ENCODE peak calls at places on chromosomes 3 and 15, in four cellular contexts. H, S, M and T are unnamed samples.

GRCh38 chr15:63402498-63403253 is 21.0 kb upstream of the CA12 start:
- DNase-seq in M (peak), H (no peak), S (no peak), T (no peak)

GRCh38 chr15:31271224-31271635 is 55.4 kb upstream of the KLF13 start:
- DNase-seq in S (peak), M (no peak), H (no peak), T (no peak)

GRCh38 chr3:101303089-101303731 is 17.2 kb downstream of the IMPG2 start:
- DNase-seq in H (no peak), S (no peak), M (peak), T (peak)

GRCh38 chr3:141266797-141267555 is 35.4 kb downstream of the PXYLP1 start:
- DNase-seq in H (no peak), M (no peak), S (no peak), T (no peak)

GRCh38 chr15:101615986-101616848 is 36.0 kb downstream of the TM2D3 start:
- DNase-seq in S (peak), M (peak), H (peak), T (no peak)

GRCh38 chr3:139830817-139831216 is 104.2 kb upstream of the CLSTN2 start:
- DNase-seq in S (no peak), M (no peak), H (peak), T (no peak)

GRCh38 chr15:42264790-42265189 is 8.2 kb upstream of the GANC start:
- DNase-seq in M (no peak), S (no peak), H (no peak), T (no peak)

GRCh38 chr3:79960594-79960993 is 192.8 kb upstream of the ROBO1 start:
- DNase-seq in H (no peak), S (no peak), M (no peak), T (no peak)

GRCh38 chr15:57640935-57641682 is 49.4 kb downstream of the MYZAP start:
- DNase-seq in H (no peak), M (peak), S (no peak), T (no peak)

GRCh38 chr3:37590328-37591079 is 271.2 kb upstream of the CTDSPL start:
- DNase-seq in M (no peak), S (no peak), H (peak), T (no peak)

GRCh38 chr15:67781061-67781460 is 44.2 kb upstream of the SKOR1 start:
- DNase-seq in M (no peak), S (no peak), H (no peak), T (no peak)

GRCh38 chr15:33068007-33068441 is 126.5 kb downstream of the FMN1 start:
- DNase-seq in M (no peak), H (peak), S (peak), T (no peak)

DNA sequence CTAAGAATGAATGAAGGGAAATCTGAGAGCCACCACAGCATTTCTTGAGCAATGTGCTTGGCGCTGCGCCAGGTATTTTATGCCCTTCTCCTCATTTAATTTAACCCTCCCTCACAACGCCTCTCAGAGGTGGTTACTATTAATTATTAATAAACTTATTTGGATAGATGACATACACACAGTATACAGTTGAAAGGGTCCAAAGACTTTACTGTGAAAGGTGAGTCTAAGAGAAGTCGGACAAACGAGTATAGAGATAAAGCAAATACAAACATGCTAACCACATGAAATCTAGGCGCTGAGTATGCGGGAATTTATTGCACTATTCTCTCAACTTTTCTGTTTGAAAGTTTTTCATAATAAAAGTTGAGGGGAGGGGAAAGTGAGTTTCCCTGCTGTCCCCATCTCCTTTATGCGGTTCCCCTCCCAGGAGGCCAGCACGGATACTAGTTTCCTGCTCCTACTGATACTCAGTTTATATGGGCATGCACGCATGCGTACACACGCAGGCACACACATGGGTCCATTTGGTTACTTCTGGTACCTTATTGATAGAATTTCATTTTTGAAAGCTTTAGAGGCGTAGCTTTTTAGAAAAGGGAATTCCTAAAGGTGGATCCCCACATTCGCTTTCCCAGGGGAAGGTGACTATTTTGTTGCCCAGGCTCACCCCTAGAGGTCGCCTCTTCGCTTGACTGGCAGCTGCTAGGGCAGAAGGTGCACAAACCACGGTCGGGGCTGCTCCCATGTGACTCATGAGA is 28.5 kb upstream of the KCTD6 start:
- DNase-seq in H (peak), S (peak), M (peak), T (peak)
- H3K4me3 ChIP-seq in H (peak), S (peak), M (no peak), T (no peak)

GRCh38 chr3:107983247-107983646 is 107.6 kb downstream of the CD47 start:
- DNase-seq in S (no peak), M (no peak), H (no peak), T (no peak)
- TF ChIP-seq CTCF in S (no peak), M (no peak), H (no peak), T (no peak)

GRCh38 chr3:42159147-42159546 is 68.0 kb downstream of the TRAK1 start:
- DNase-seq in H (no peak), M (no peak), S (no peak), T (no peak)
- H3K27ac ChIP-seq in H (no peak), M (no peak), S (no peak), T (no peak)

GRCh38 chr3:161800985-161801559 is 304.5 kb downstream of the OTOL1 start:
- DNase-seq in M (no peak), H (no peak), S (no peak), T (no peak)
- H3K4me3 ChIP-seq in M (no peak), H (no peak), S (no peak), T (no peak)

DNA sequence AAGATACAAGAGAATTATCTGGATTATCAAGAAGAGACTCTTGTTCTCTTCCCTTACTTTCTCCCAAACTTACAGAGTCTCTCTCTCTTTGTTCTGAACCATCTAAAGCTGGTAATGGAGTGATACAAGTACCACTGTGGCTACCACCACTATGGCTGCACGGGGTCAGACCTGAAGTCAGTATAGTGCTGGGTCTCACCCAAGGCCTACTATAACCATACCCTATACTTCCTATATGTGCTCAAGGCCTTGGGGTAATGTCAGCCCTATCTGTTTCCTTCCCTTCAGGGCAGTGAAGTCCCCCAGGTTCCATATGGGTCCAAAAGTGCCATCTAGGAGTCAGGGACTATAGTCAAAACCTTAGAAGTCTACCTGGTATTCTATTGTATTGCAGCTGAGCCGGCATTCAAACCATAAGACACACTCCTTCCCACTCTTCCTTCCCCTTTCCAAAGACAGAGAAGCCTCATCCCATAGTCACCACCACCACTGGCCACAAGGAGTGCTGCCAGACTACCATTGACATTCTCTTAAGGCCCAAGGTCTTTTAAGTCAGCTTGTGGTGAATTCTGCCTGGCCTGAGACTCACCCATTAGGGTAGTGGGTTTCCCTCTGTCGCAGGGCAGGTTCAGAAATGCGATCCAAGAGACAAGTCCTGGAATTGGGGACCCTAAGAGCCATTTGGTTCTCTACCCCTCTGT is 615.0 kb upstream of the NECTIN3 start:
- DNase-seq in H (no peak), S (no peak), M (no peak), T (no peak)
- TF ChIP-seq CTCF in H (no peak), S (no peak), M (no peak), T (no peak)

GRCh38 chr15:25406846-25407245 is 32.0 kb downstream of the UBE3A start:
- DNase-seq in S (no peak), H (no peak), M (no peak), T (no peak)
- H3K27ac ChIP-seq in S (no peak), H (no peak), M (no peak), T (no peak)

DNA sequence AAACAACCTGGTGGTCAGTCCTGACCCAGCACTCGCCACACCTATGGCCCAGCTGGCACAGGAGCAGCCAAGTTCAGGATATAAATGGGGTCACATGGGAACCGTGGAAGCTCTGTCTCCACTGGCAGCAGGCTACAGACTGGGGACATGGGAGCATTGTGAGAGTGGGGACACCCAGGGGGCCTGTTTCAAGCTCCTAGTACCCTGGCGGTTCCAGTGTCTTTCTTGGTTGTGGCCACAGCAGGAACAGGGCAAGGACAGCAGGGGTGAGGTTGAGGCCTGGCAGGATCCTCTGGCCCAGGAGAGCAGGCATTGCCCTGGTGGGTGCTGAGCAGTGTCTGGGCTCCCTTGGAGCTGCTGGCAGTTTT is 1.9 kb downstream of the CSK start:
- DNase-seq in H (no peak), M (no peak), S (no peak), T (no peak)
- H3K4me3 ChIP-seq in H (peak), M (peak), S (peak), T (peak)

GRCh38 chr15:78076231-78077052 is 1.1 kb downstream of the TBC1D2B start:
- DNase-seq in S (no peak), H (no peak), M (no peak), T (no peak)
- TF ChIP-seq CTCF in S (no peak), H (no peak), M (peak), T (peak)

GRCh38 chr3:45009868-45010267 is 16.2 kb upstream of the CLEC3B start:
- DNase-seq in H (no peak), S (no peak), M (no peak), T (no peak)

GRCh38 chr3:45011756-45012441 is 14.2 kb upstream of the CLEC3B start:
- DNase-seq in S (no peak), H (peak), M (peak), T (peak)

GRCh38 chr3:45010718-45011355 is 15.3 kb upstream of the CLEC3B start:
- DNase-seq in S (no peak), M (peak), H (no peak), T (no peak)

GRCh38 chr3:45008117-45008516 is 18.0 kb upstream of the CLEC3B start:
- DNase-seq in M (peak), S (no peak), H (no peak), T (no peak)

GRCh38 chr3:45012577-45012976 is 13.5 kb upstream of the CLEC3B start:
- DNase-seq in H (no peak), S (no peak), M (no peak), T (no peak)
- H3K27ac ChIP-seq in H (peak), S (no peak), M (peak), T (peak)

DNA sequence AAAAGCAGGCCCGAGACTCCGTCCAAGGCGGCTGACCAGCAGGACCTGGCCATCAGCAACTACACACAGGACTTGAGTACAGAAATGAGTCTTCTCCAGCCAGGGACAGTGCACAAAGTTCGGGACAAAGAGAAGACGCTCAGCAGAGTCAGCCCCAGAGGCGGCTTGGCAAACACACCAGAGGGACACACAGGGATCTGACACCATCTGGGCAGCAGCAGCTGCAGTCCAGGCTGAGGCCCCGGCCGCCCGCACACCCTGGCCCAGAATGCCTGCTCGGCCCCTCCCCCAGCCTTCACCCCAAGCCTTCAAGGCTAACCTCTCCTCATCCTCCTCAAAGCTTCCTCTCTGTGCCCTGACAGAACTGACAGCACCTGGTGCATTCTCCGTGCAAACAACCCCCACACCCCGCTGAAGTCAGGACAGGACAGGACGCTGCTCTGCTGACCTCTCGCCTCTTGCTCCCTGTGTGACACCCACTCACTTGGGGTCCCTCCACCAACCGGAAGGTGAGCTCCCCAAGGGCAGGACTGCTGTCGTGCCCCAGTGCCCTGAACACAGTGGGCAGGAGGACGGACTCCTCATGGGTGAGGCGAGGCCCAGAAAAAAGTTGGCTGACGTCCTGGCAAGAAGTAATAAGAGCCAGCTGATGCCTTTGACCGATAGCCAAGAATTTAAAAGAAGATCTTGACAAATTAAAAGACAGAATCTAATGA is 61.0 kb downstream of the XXYLT1 start:
- DNase-seq in H (peak), M (peak), S (no peak), T (no peak)
- H3K4me3 ChIP-seq in H (peak), M (no peak), S (no peak), T (peak)